ENCODE peak calls at places on chromosome 11, in seven cellular contexts. B, A, F, Q, T, U and S are unnamed samples.

GRCh38 chr11:120205596-120206161 is 5.2 kb upstream of the OAF start:
- DNase-seq in B (no peak), A (no peak), F (no peak), Q (no peak), T (no peak), U (peak; percentile 10), S (no peak)

GRCh38 chr11:35324981-35325380 is 94.4 kb downstream of the SLC1A2 start:
- DNase-seq in B (no peak), A (no peak), F (no peak), Q (no peak), T (no peak), U (no peak), S (no peak)

GRCh38 chr11:13667795-13668101 is 720 bp upstream of the FAR1 start:
- DNase-seq in B (no peak), A (no peak), F (no peak), Q (no peak), T (no peak), U (no peak), S (no peak)

GRCh38 chr11:133064152-133064877 is 468.0 kb downstream of the OPCML start:
- DNase-seq in B (peak; percentile 29), A (peak; percentile 16), F (no peak), Q (peak; percentile 50), T (no peak), U (no peak), S (peak; percentile 93)

GRCh38 chr11:8775341-8776133 is 92.9 kb downstream of the RPL27A start:
- DNase-seq in B (no peak), A (no peak), F (no peak), Q (no peak), T (peak; percentile 75), U (no peak), S (no peak)

GRCh38 chr11:45590743-45591142 is 74.7 kb downstream of the CHST1 start:
- DNase-seq in B (no peak), A (no peak), F (no peak), Q (no peak), T (no peak), U (no peak), S (no peak)

GRCh38 chr11:68632802-68633201 is 51.5 kb upstream of the GAL start:
- DNase-seq in B (peak; percentile 64), A (peak; percentile 67), F (no peak), Q (no peak), T (no peak), U (peak; percentile 80), S (no peak)

GRCh38 chr11:96524475-96524874 is 134.7 kb downstream of the JRKL start:
- DNase-seq in B (no peak), A (no peak), F (no peak), Q (no peak), T (no peak), U (no peak), S (no peak)

GRCh38 chr11:107565219-107565937 is at the start of gene ALKBH8:
- DNase-seq in B (peak; percentile 81), A (peak; percentile 54), F (peak; percentile 50), Q (peak; percentile 74), T (peak; percentile 69), U (peak; percentile 58), S (peak; percentile 94)

GRCh38 chr11:17887779-17888178 is 125.1 kb downstream of the SERGEF start:
- DNase-seq in B (no peak), A (no peak), F (no peak), Q (no peak), T (no peak), U (no peak), S (no peak)

GRCh38 chr11:79439893-79440450 is 858 bp downstream of the TENM4 start:
- DNase-seq in B (no peak), A (no peak), F (no peak), Q (peak; percentile 9), T (peak; percentile 64), U (no peak), S (no peak)

GRCh38 chr11:102420547-102420946 is 32.0 kb downstream of the TMEM123 start:
- DNase-seq in B (no peak), A (no peak), F (peak; percentile 40), Q (no peak), T (no peak), U (no peak), S (no peak)

GRCh38 chr11:64856382-64857227 is 12.2 kb upstream of the CDC42BPG start:
- DNase-seq in B (peak; percentile 70), A (peak; percentile 68), F (no peak), Q (no peak), T (peak; percentile 37), U (peak; percentile 86), S (no peak)

GRCh38 chr11:67292671-67293070 is 3.6 kb downstream of the ANKRD13D start:
- DNase-seq in B (no peak), A (no peak), F (no peak), Q (no peak), T (no peak), U (no peak), S (no peak)

GRCh38 chr11:108551653-108552462 is 41.7 kb downstream of the EXPH5 start:
- DNase-seq in B (no peak), A (no peak), F (no peak), Q (no peak), T (no peak), U (no peak), S (peak; percentile 55)

GRCh38 chr11:61609970-61610347 is 29.1 kb upstream of the SYT7 start:
- DNase-seq in B (no peak), A (no peak), F (no peak), Q (no peak), T (no peak), U (peak; percentile 35), S (no peak)

GRCh38 chr11:76445122-76446084 is 585 bp downstream of the EMSY start:
- DNase-seq in B (peak; percentile 78), A (peak; percentile 79), F (no peak), Q (peak; percentile 61), T (peak; percentile 76), U (peak; percentile 85), S (peak; percentile 94)
- TF ChIP-seq POLR2A in B (peak; percentile 45), A (no peak), F (no peak), Q (peak; percentile 56), T (no peak), U (peak; percentile 31), S (no peak)

DNA sequence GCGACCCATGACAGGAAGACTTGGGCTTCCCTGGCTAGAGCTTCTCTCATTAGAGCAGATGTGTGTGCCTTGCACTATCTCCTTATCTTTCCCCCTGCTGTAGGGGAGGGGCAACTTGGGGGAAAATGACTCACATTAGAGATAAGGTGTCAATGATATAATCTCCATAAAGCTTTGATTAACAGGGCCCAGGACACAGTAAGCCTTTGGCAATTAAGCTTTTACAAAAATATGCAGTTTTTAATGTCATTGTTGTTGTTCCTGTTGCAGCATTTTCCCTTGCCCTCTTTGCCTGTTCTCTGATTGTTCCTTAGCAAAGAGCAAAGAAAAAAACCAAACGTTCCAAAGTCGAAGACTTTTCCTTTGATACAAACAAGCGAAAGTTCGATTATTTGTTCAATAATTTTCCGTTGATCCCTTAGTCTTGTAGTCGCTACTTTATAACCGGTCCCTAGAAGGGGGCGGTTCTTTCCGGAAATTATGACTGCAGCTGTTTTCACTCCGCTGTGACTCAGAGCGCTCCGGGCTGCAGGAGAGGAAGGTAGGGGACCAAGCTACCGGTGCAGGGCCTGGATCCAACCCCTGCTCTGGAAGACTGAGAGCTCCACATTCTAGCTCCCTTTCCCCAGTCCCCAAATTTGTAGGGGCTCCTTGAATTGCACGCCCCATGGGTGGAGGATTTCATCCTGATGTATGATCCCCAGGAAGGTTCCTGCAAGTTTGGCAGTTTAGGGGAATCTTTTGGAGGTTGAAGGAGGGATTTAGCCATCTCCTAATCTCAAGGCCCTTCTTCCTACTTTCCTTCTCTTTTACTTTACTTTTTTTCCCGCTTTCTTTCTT is at the start of gene VWA5A:
- DNase-seq in B (peak; percentile 93), A (peak; percentile 67), F (peak; percentile 20), Q (peak; percentile 78), T (peak; percentile 77), U (peak; percentile 52), S (peak; percentile 94)
- TF ChIP-seq EP300 in B (no peak), A (no peak), F (no peak), Q (no peak), T (no peak), U (no peak), S (no peak)

GRCh38 chr11:126500981-126501380 is 145.5 kb downstream of the ST3GAL4 start:
- DNase-seq in B (no peak), A (no peak), F (no peak), Q (no peak), T (no peak), U (no peak), S (no peak)

GRCh38 chr11:126501641-126502040 is 146.2 kb downstream of the ST3GAL4 start:
- DNase-seq in B (no peak), A (no peak), F (no peak), Q (no peak), T (no peak), U (no peak), S (no peak)

GRCh38 chr11:126498281-126498680 is 142.8 kb downstream of the ST3GAL4 start:
- DNase-seq in B (no peak), A (no peak), F (no peak), Q (no peak), T (no peak), U (no peak), S (no peak)

GRCh38 chr11:126497581-126498109 is 142.2 kb downstream of the ST3GAL4 start:
- DNase-seq in B (no peak), A (no peak), F (no peak), Q (no peak), T (no peak), U (no peak), S (no peak)

GRCh38 chr11:126499124-126499752 is 143.8 kb downstream of the ST3GAL4 start:
- DNase-seq in B (no peak), A (no peak), F (no peak), Q (no peak), T (no peak), U (no peak), S (no peak)
- H3K27ac ChIP-seq in B (no peak overlapping the region), A (no peak overlapping the region), F (no peak overlapping the region), Q (no peak overlapping the region), T (no peak overlapping the region), U (no peak overlapping the region), S (no peak overlapping the region)

GRCh38 chr11:72969894-72970335 is 155.7 kb downstream of the ATG16L2 start:
- DNase-seq in B (no peak), A (no peak), F (peak; percentile 82), Q (no peak), T (no peak), U (no peak), S (no peak)

GRCh38 chr11:72970557-72971118 is 156.4 kb downstream of the ATG16L2 start:
- DNase-seq in B (no peak), A (no peak), F (no peak), Q (no peak), T (no peak), U (no peak), S (no peak)

GRCh38 chr11:72971211-72971610 is 157.0 kb downstream of the ATG16L2 start:
- DNase-seq in B (no peak), A (no peak), F (no peak), Q (no peak), T (no peak), U (no peak), S (no peak)

GRCh38 chr11:72965672-72966071 is 151.5 kb downstream of the ATG16L2 start:
- DNase-seq in B (no peak), A (no peak), F (no peak), Q (no peak), T (no peak), U (no peak), S (no peak)

DNA sequence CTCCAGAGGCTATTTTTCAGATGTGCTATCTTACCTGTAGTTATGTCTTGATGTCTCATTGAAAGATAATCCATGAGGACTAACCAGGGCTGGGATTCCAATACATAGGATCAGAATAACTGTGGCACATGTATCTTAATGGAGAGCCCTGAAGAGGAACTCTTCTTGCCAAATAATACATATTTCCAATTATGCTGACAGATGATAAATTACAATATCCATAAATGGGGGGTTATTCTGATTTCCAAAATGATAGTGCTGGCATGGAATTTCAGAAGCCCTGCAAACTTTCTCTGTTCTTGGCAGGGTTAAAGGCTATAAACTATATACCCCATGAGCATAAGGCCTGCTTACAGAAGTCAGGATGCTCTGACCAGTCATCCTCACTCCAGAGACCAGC is 154.2 kb downstream of the ATG16L2 start:
- DNase-seq in B (no peak), A (no peak), F (no peak), Q (no peak), T (no peak), U (no peak), S (no peak)
- TF ChIP-seq POLR2A in B (no peak), A (no peak), F (no peak), Q (no peak), T (no peak), U (no peak), S (no peak)